ENCODE peak calls at places on chromosomes 4 and X, in seven cellular contexts. One of them, this sample, is unnamed.

GRCh38 chrX:115362334-115363095 is 73.0 kb downstream of the LUZP4 start:
- DNase-seq in WTC11: no peak
- DNase-seq in A549: no peak
- DNase-seq in NCI-H1417: peak
- DNase-seq in activated CD4-positive, alpha-beta T cell treated with anti-CD3 and anti-CD28 coated beads for 24 hours: no peak
- DNase-seq in mesenteric fat pad: no peak
- DNase-seq in heart right ventricle: no peak
- DNase-seq in this sample: no peak

GRCh38 chrX:2320580-2321327 is 180.0 kb downstream of the DHRSX start:
- DNase-seq in heart right ventricle: peak
- DNase-seq in WTC11: no peak
- DNase-seq in mesenteric fat pad: no peak
- DNase-seq in NCI-H1417: no peak
- DNase-seq in activated CD4-positive, alpha-beta T cell treated with anti-CD3 and anti-CD28 coated beads for 24 hours: no peak
- DNase-seq in A549: peak
- DNase-seq in this sample: no peak

GRCh38 chr4:90745176-90745575 is 618.0 kb downstream of the CCSER1 start:
- DNase-seq in heart right ventricle: no peak
- DNase-seq in activated CD4-positive, alpha-beta T cell treated with anti-CD3 and anti-CD28 coated beads for 24 hours: no peak
- DNase-seq in NCI-H1417: no peak
- DNase-seq in mesenteric fat pad: no peak
- DNase-seq in WTC11: no peak
- DNase-seq in A549: peak
- DNase-seq in this sample: no peak

GRCh38 chr4:153684182-153685073 is at the start of gene TLR2:
- DNase-seq in heart right ventricle: peak
- DNase-seq in activated CD4-positive, alpha-beta T cell treated with anti-CD3 and anti-CD28 coated beads for 24 hours: peak
- DNase-seq in A549: no peak
- DNase-seq in WTC11: peak
- DNase-seq in mesenteric fat pad: peak
- DNase-seq in NCI-H1417: peak
- DNase-seq in this sample: no peak

GRCh38 chr4:6019316-6020263 is 1.4 kb upstream of the C4orf50 start:
- DNase-seq in mesenteric fat pad: no peak
- DNase-seq in activated CD4-positive, alpha-beta T cell treated with anti-CD3 and anti-CD28 coated beads for 24 hours: peak
- DNase-seq in WTC11: peak
- DNase-seq in NCI-H1417: peak
- DNase-seq in heart right ventricle: peak
- DNase-seq in A549: peak
- DNase-seq in this sample: peak

GRCh38 chr4:23904639-23905061 is 14.8 kb upstream of the PPARGC1A start:
- DNase-seq in A549: no peak
- DNase-seq in heart right ventricle: no peak
- DNase-seq in NCI-H1417: peak
- DNase-seq in WTC11: no peak
- DNase-seq in activated CD4-positive, alpha-beta T cell treated with anti-CD3 and anti-CD28 coated beads for 24 hours: no peak
- DNase-seq in mesenteric fat pad: no peak
- DNase-seq in this sample: peak

GRCh38 chrX:96685205-96686099 is 810 bp downstream of the DIAPH2 start:
- DNase-seq in A549: peak
- DNase-seq in heart right ventricle: peak
- DNase-seq in NCI-H1417: peak
- DNase-seq in mesenteric fat pad: no peak
- DNase-seq in WTC11: peak
- DNase-seq in activated CD4-positive, alpha-beta T cell treated with anti-CD3 and anti-CD28 coated beads for 24 hours: peak
- DNase-seq in this sample: no peak

GRCh38 chr4:169103966-169104412 is 93.9 kb upstream of the CBR4 start:
- DNase-seq in NCI-H1417: peak
- DNase-seq in WTC11: peak
- DNase-seq in activated CD4-positive, alpha-beta T cell treated with anti-CD3 and anti-CD28 coated beads for 24 hours: no peak
- DNase-seq in heart right ventricle: no peak
- DNase-seq in A549: no peak
- DNase-seq in mesenteric fat pad: no peak
- DNase-seq in this sample: no peak

GRCh38 chr4:82284475-82284857 is 89.3 kb downstream of the HNRNPD start:
- DNase-seq in A549: no peak
- DNase-seq in activated CD4-positive, alpha-beta T cell treated with anti-CD3 and anti-CD28 coated beads for 24 hours: no peak
- DNase-seq in WTC11: peak
- DNase-seq in NCI-H1417: no peak
- DNase-seq in mesenteric fat pad: no peak
- DNase-seq in heart right ventricle: no peak
- DNase-seq in this sample: no peak

GRCh38 chrX:110425222-110425621 is 66.6 kb downstream of the RTL9 start:
- DNase-seq in A549: no peak
- DNase-seq in activated CD4-positive, alpha-beta T cell treated with anti-CD3 and anti-CD28 coated beads for 24 hours: no peak
- DNase-seq in heart right ventricle: no peak
- DNase-seq in mesenteric fat pad: no peak
- DNase-seq in WTC11: no peak
- DNase-seq in NCI-H1417: peak
- DNase-seq in this sample: peak

GRCh38 chrX:19867411-19867732 is 20.0 kb downstream of the SH3KBP1 start:
- DNase-seq in A549: no peak
- DNase-seq in heart right ventricle: peak
- DNase-seq in WTC11: no peak
- DNase-seq in activated CD4-positive, alpha-beta T cell treated with anti-CD3 and anti-CD28 coated beads for 24 hours: no peak
- DNase-seq in NCI-H1417: no peak
- DNase-seq in mesenteric fat pad: peak
- DNase-seq in this sample: no peak

GRCh38 chrX:45428816-45429215 is 228.1 kb upstream of the DIPK2B start:
- DNase-seq in heart right ventricle: no peak
- DNase-seq in A549: no peak
- DNase-seq in WTC11: no peak
- DNase-seq in activated CD4-positive, alpha-beta T cell treated with anti-CD3 and anti-CD28 coated beads for 24 hours: no peak
- DNase-seq in mesenteric fat pad: no peak
- DNase-seq in NCI-H1417: no peak
- DNase-seq in this sample: no peak

GRCh38 chr4:139622856-139623255 is 42.8 kb upstream of the MGST2 start:
- DNase-seq in activated CD4-positive, alpha-beta T cell treated with anti-CD3 and anti-CD28 coated beads for 24 hours: no peak
- DNase-seq in heart right ventricle: no peak
- DNase-seq in WTC11: no peak
- DNase-seq in NCI-H1417: peak
- DNase-seq in A549: no peak
- DNase-seq in mesenteric fat pad: no peak
- DNase-seq in this sample: no peak

GRCh38 chrX:46620505-46620904 is 46.9 kb downstream of the CHST7 start:
- DNase-seq in WTC11: no peak
- DNase-seq in heart right ventricle: no peak
- DNase-seq in A549: no peak
- DNase-seq in NCI-H1417: no peak
- DNase-seq in activated CD4-positive, alpha-beta T cell treated with anti-CD3 and anti-CD28 coated beads for 24 hours: no peak
- DNase-seq in mesenteric fat pad: no peak
- DNase-seq in this sample: no peak

GRCh38 chr4:7410470-7410869 is 24.3 kb downstream of the PSAPL1 start:
- DNase-seq in activated CD4-positive, alpha-beta T cell treated with anti-CD3 and anti-CD28 coated beads for 24 hours: no peak
- DNase-seq in heart right ventricle: no peak
- DNase-seq in A549: no peak
- DNase-seq in WTC11: no peak
- DNase-seq in mesenteric fat pad: no peak
- DNase-seq in NCI-H1417: peak
- DNase-seq in this sample: no peak

GRCh38 chr4:1466034-1466960 is 60.1 kb upstream of the NKX1-1 start:
- DNase-seq in A549: no peak
- DNase-seq in WTC11: no peak
- DNase-seq in NCI-H1417: no peak
- DNase-seq in activated CD4-positive, alpha-beta T cell treated with anti-CD3 and anti-CD28 coated beads for 24 hours: no peak
- DNase-seq in heart right ventricle: no peak
- DNase-seq in mesenteric fat pad: no peak
- DNase-seq in this sample: no peak

GRCh38 chr4:184503869-184504300 is 29.5 kb upstream of the IRF2 start:
- DNase-seq in heart right ventricle: no peak
- DNase-seq in activated CD4-positive, alpha-beta T cell treated with anti-CD3 and anti-CD28 coated beads for 24 hours: no peak
- DNase-seq in WTC11: no peak
- DNase-seq in NCI-H1417: no peak
- DNase-seq in A549: no peak
- DNase-seq in mesenteric fat pad: no peak
- DNase-seq in this sample: no peak

GRCh38 chr4:166021617-166022016 is 148.6 kb downstream of the TLL1 start:
- DNase-seq in activated CD4-positive, alpha-beta T cell treated with anti-CD3 and anti-CD28 coated beads for 24 hours: no peak
- DNase-seq in A549: no peak
- DNase-seq in NCI-H1417: no peak
- DNase-seq in heart right ventricle: no peak
- DNase-seq in WTC11: no peak
- DNase-seq in mesenteric fat pad: no peak
- DNase-seq in this sample: no peak

GRCh38 chr4:184941671-184942070 is 76.6 kb upstream of the HELT start:
- DNase-seq in activated CD4-positive, alpha-beta T cell treated with anti-CD3 and anti-CD28 coated beads for 24 hours: no peak
- DNase-seq in heart right ventricle: no peak
- DNase-seq in WTC11: no peak
- DNase-seq in mesenteric fat pad: no peak
- DNase-seq in A549: no peak
- DNase-seq in NCI-H1417: no peak
- DNase-seq in this sample: no peak

GRCh38 chr4:141132689-141133145 is 552 bp downstream of the RNF150 start:
- DNase-seq in activated CD4-positive, alpha-beta T cell treated with anti-CD3 and anti-CD28 coated beads for 24 hours: no peak
- DNase-seq in mesenteric fat pad: no peak
- DNase-seq in NCI-H1417: peak
- DNase-seq in WTC11: peak
- DNase-seq in A549: no peak
- DNase-seq in heart right ventricle: peak
- DNase-seq in this sample: peak

GRCh38 chrX:119410027-119410819 is 11.1 kb downstream of the SLC25A43 start:
- DNase-seq in NCI-H1417: peak
- DNase-seq in WTC11: no peak
- DNase-seq in A549: peak
- DNase-seq in mesenteric fat pad: no peak
- DNase-seq in heart right ventricle: no peak
- DNase-seq in activated CD4-positive, alpha-beta T cell treated with anti-CD3 and anti-CD28 coated beads for 24 hours: no peak
- DNase-seq in this sample: peak